ENCODE peak calls at places on chromosomes 1 and 21, in five cellular contexts. Y is fibroblast of pulmonary artery, J is stomach, E is heart right ventricle, K is Caco-2. P is an unnamed sample.

GRCh38 chr21:44702973-44703730 is 6.2 kb downstream of the KRTAP10-12 start:
- DNase-seq in Y (no peak), J (no peak), E (no peak), K (no peak), P (no peak)

GRCh38 chr1:42847111-42847580 is 733 bp downstream of the ZNF691 start:
- DNase-seq in Y (no peak), J (no peak), E (no peak), K (no peak), P (no peak)

GRCh38 chr1:211606327-211606913 is 27.5 kb upstream of the SLC30A1 start:
- DNase-seq in Y (no peak), J (no peak), E (no peak), K (no peak), P (no peak)

GRCh38 chr1:219329606-219330005 is 155.9 kb downstream of the LYPLAL1 start:
- DNase-seq in Y (peak; percentile 69), J (no peak), E (no peak), K (no peak), P (no peak)

GRCh38 chr1:152497273-152497672 is 13.3 kb upstream of the LCE5A start:
- DNase-seq in Y (peak; percentile 3), J (no peak), E (no peak), K (peak; percentile 53), P (no peak)

GRCh38 chr21:46079357-46080170 is 18.3 kb upstream of the COL6A2 start:
- DNase-seq in Y (peak; percentile 62), J (peak; percentile 24), E (no peak), K (no peak), P (no peak)

GRCh38 chr1:77371396-77371795 is 89.6 kb downstream of the AK5 start:
- DNase-seq in Y (no peak), J (no peak), E (no peak), K (no peak), P (no peak)

GRCh38 chr1:21668232-21669032 is 725 bp downstream of the RAP1GAP start:
- DNase-seq in Y (no peak), J (peak; percentile 23), E (no peak), K (no peak), P (no peak)

GRCh38 chr21:46021978-46022544 is 40.5 kb downstream of the COL6A1 start:
- DNase-seq in Y (no peak), J (peak; percentile 25), E (no peak), K (peak; percentile 22), P (no peak)

GRCh38 chr1:17412093-17412870 is 27.2 kb downstream of the RCC2 start:
- DNase-seq in Y (no peak), J (no peak), E (no peak), K (peak; percentile 6), P (no peak)

GRCh38 chr1:32736812-32737791 is 34.5 kb upstream of the SYNC start:
- DNase-seq in Y (no peak), J (peak; percentile 66), E (no peak), K (peak; percentile 63), P (no peak)

GRCh38 chr1:228150021-228150457 is 309 bp downstream of the GJC2 start:
- DNase-seq in Y (no peak), J (no peak), E (peak; percentile 7), K (no peak), P (no peak)

GRCh38 chr21:45461369-45461750 is 56.4 kb downstream of the COL18A1 start:
- DNase-seq in Y (no peak), J (no peak), E (no peak), K (no peak), P (no peak)

GRCh38 chr1:3162483-3162882 is 93.5 kb downstream of the PRDM16 start:
- DNase-seq in Y (no peak), J (no peak), E (no peak), K (no peak), P (no peak)

GRCh38 chr21:31184462-31184861 is 146.2 kb upstream of the KRTAP19-8 start:
- DNase-seq in Y (no peak), J (no peak), E (no peak), K (no peak), P (no peak)

GRCh38 chr1:172903581-172904220 is 147.0 kb downstream of the TNFSF18 start:
- DNase-seq in Y (no peak), J (no peak), E (no peak), K (no peak), P (no peak)

GRCh38 chr1:192805832-192806323 is 3.0 kb upstream of the RGS2 start:
- DNase-seq in Y (peak; percentile 98), J (no peak), E (no peak), K (peak; percentile 76), P (peak; percentile 63)

GRCh38 chr1:246199086-246199485 is 308.0 kb downstream of the SMYD3 start:
- DNase-seq in Y (no peak), J (no peak), E (no peak), K (no peak), P (no peak)

GRCh38 chr1:81377406-81377805 is 423.3 kb upstream of the ADGRL2 start:
- DNase-seq in Y (no peak), J (no peak), E (no peak), K (no peak), P (peak; percentile 23)
- TF ChIP-seq CTCF in Y (no peak), J (no peak), E (peak; percentile 41), K (no peak), P (peak; percentile 55)

DNA sequence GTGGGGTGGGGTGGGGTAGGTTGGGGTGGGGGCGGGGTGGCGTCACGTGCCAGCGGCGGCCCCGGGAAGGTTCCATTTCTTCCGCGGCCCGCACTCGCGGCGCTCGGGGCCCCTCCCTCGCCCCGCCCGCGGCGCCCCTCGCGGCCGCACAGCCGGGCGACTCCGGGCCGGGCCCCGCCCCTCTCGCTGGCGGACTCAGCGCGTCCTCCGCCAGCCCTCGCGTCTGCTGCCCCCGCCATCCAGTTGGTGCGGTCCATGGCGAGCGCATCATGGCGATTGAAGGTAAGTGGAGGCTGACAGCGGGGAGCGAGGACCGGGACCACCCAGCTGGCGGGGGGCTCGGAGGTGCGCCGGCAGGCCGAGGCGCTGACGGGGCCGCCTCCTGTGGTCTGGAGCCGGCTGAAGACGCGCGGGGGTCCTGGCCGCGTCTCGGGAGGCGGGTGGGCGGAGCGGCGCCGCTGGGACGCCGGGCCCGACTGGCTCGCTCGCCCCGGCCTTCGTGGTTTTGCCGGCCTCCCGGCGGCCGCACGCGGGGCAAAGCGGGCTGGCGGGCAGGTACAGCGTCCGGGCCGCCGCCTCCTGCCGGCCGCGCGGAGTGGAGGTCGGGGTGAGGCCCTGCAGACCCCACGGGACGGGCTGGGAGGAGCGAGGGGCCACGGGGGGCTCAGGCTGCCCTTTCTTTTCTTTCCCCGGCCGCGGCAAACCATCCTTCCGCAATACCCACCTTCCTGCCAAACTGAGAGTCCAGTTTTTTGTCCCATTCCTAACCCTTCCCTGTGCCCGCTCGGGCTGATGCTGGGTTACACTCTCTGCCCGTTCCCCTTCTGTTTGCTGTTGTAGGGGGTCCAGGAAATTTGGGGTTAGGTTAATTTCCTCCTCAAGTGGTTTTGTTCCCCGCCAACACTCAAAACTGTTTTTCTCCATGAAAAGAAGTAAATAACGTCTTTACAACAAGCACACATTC is at the start of gene SYT14:
- DNase-seq in Y (peak; percentile 78), J (no peak), E (no peak), K (no peak), P (no peak)
- H3K4me3 ChIP-seq in Y (peak within 1 kb of the TSS; percentile 63), J (peak within 1 kb of the TSS; percentile 26), E (no peak within 1 kb of the TSS), K (no peak within 1 kb of the TSS), P (no peak within 1 kb of the TSS)

DNA sequence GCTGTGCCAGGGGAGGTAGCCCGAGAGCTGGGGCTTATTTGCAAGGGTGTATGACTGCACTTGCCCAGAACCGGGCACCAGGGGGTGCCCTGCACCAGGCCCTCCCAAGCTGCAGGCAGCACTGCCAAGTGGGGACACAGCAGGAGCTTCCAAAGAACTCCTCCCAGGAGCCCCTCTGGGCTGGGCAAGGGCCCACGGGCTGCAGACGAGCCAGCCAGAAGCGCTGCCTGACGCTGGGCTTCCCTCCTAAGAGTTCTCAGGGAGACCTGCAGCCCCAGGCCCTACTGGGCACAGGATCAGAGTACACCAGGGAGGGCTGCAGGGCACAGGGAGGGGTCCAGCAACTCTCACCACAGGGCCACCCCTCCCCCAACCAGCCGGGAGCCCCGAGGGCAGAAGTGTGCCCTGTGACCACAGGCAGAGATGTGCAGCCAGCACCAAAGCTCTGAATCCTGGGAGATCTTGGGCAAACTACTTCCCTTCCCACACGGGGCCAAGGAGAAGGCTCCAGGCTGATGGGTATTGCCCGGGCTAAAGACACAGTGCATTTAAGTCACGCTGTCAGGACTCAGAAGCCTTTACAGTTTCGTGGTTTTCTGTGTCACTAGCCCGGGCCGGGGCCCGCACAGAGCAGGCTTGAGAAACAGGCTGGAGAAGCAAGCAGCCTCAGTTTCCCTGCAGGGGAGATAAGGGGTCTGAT is 63.4 kb downstream of the KCNAB2 start:
- DNase-seq in Y (peak; percentile 52), J (no peak), E (no peak), K (peak; percentile 35), P (peak; percentile 8)
- TF ChIP-seq CTCF in Y (peak; percentile 52), J (no peak), E (peak; percentile 23), K (peak; percentile 46), P (peak; percentile 58)

DNA sequence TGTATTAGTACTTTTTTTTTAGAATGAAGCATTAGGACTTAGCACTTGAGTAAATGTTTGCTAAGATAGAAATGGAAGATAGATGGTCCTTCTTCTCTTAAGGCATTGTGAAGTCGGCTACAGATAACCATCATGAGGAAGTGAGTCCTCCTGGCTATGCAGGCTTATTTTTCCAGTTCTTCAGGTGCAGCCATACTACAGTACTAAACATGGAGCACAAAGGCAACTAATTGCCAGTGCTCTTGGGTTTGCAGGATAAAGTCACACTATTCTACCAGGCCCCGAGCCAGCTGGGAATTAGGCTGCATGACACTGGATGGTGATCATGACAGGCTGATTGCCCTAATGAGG is 197.3 kb upstream of the SGIP1 start:
- DNase-seq in Y (no peak), J (no peak), E (no peak), K (no peak), P (no peak)
- H3K4me3 ChIP-seq in Y (no peak overlapping the region), J (peak overlapping the region; percentile 10), E (peak overlapping the region; percentile 58), K (no peak overlapping the region), P (no peak overlapping the region)

GRCh38 chr1:188188317-188188716 is 1359.6 kb downstream of the PLA2G4A start:
- DNase-seq in Y (no peak), J (no peak), E (no peak), K (no peak), P (no peak)
- TF ChIP-seq CTCF in Y (no peak), J (no peak), E (no peak), K (no peak), P (peak; percentile 19)

GRCh38 chr1:183956559-183957188 is 80.9 kb downstream of the COLGALT2 start:
- DNase-seq in Y (peak; percentile 84), J (no peak), E (no peak), K (no peak), P (no peak)
- H3K4me3 ChIP-seq in Y (no peak overlapping the region), J (no peak overlapping the region), E (no peak overlapping the region), K (no peak overlapping the region), P (no peak overlapping the region)